ENCODE peak calls at places on chromosomes 4 and X, in nine cellular contexts. S, X, M, Y, V, I, K, L and J are unnamed samples.

GRCh38 chrX:15404712-15405111 is 20.5 kb upstream of the VEGFD start:
- DNase-seq in M (no peak), L (no peak), Y (no peak), K (no peak), X (no peak), V (no peak), I (peak; percentile 49), S (no peak), J (no peak)

GRCh38 chr4:54004463-54004862 is 59.9 kb downstream of the CHIC2 start:
- DNase-seq in K (no peak), M (no peak), Y (no peak), S (no peak), V (no peak), X (no peak), L (no peak), I (no peak), J (no peak)

GRCh38 chr4:85024671-85025070 is 58.2 kb upstream of the WDFY3 start:
- DNase-seq in K (no peak), Y (no peak), S (no peak), X (no peak), M (no peak), V (no peak), L (no peak), I (no peak), J (no peak)

GRCh38 chrX:68307767-68308166 is 125.5 kb downstream of the OPHN1 start:
- DNase-seq in L (no peak), V (no peak), Y (no peak), I (no peak), X (peak; percentile 33), M (no peak), K (no peak), S (no peak), J (no peak)

GRCh38 chr4:151276787-151277557 is at the start of gene PRSS48:
- DNase-seq in S (peak; percentile 57), K (no peak), M (peak; percentile 11), X (peak; percentile 47), Y (peak; percentile 73), L (no peak), I (peak; percentile 71), V (peak; percentile 67), J (peak; percentile 53)

GRCh38 chr4:48069026-48069425 is 52.5 kb downstream of the NIPAL1 start:
- DNase-seq in K (no peak), X (no peak), L (no peak), V (no peak), Y (no peak), S (no peak), M (no peak), I (no peak), J (no peak)

GRCh38 chrX:12789976-12790375 is 1.2 kb upstream of the PRPS2 start:
- DNase-seq in X (no peak), S (no peak), I (no peak), V (no peak), Y (no peak), K (no peak), M (no peak), L (no peak), J (no peak)

GRCh38 chr4:24210332-24210902 is 320.6 kb upstream of the PPARGC1A start:
- DNase-seq in X (peak; percentile 85), K (no peak), Y (no peak), L (no peak), V (no peak), I (peak; percentile 69), M (no peak), S (peak; percentile 60), J (no peak)

GRCh38 chrX:130539721-130540321 is 138.0 kb downstream of the RBMX2 start:
- DNase-seq in M (peak; percentile 44), X (peak; percentile 35), V (peak; percentile 55), I (peak; percentile 46), S (peak; percentile 51), L (no peak), K (no peak), Y (no peak), J (peak; percentile 52)

GRCh38 chrX:120768681-120769080 is 107.0 kb downstream of the CT47B1 start:
- DNase-seq in V (no peak), Y (no peak), S (no peak), I (no peak), M (no peak), L (no peak), X (peak; percentile 7), K (no peak), J (no peak)

GRCh38 chr4:98950925-98951324 is 22.0 kb upstream of the EIF4E start:
- DNase-seq in Y (no peak), I (no peak), S (no peak), K (no peak), V (no peak), M (no peak), X (no peak), L (no peak), J (no peak)

GRCh38 chrX:69077895-69078455 is 87.3 kb downstream of the PJA1 start:
- DNase-seq in X (no peak), M (no peak), V (no peak), L (no peak), S (no peak), Y (no peak), I (no peak), K (no peak), J (no peak)

GRCh38 chr4:115090483-115091075 is 22.8 kb downstream of the NDST4 start:
- DNase-seq in M (peak; percentile 1), Y (no peak), S (no peak), K (peak; percentile 10), L (no peak), V (no peak), I (no peak), X (no peak), J (peak; percentile 8)

GRCh38 chrX:107766470-107767140 is 9.0 kb downstream of the TSC22D3 start:
- DNase-seq in I (peak; percentile 69), Y (no peak), L (no peak), X (no peak), V (no peak), K (no peak), M (no peak), S (no peak), J (no peak)

GRCh38 chr4:182306792-182307507 is 63.7 kb downstream of the TENM3 start:
- DNase-seq in S (no peak), M (no peak), V (no peak), K (no peak), X (no peak), I (no peak), Y (no peak), L (no peak), J (no peak)

GRCh38 chrX:23333842-23334535 is 660 bp upstream of the PTCHD1 start:
- DNase-seq in M (no peak), L (no peak), V (no peak), I (no peak), S (no peak), K (no peak), X (no peak), Y (no peak), J (no peak)

GRCh38 chr4:158161561-158162354 is 11.1 kb downstream of the GASK1B start:
- DNase-seq in V (no peak), X (peak; percentile 96), L (no peak), M (no peak), I (no peak), Y (no peak), K (no peak), S (no peak), J (no peak)

GRCh38 chrX:139933904-139934303 is 1.1 kb upstream of the ATP11C start:
- DNase-seq in Y (no peak), X (no peak), K (no peak), M (no peak), L (no peak), S (no peak), I (no peak), V (no peak), J (no peak)

GRCh38 chr4:164438321-164438720 is 315.6 kb upstream of the SMIM31 start:
- DNase-seq in Y (no peak), X (peak; percentile 79), L (no peak), M (no peak), S (no peak), I (no peak), K (no peak), V (no peak), J (no peak)

GRCh38 chr4:83093060-83093640 is 21.4 kb downstream of the PLAC8 start:
- DNase-seq in K (no peak), M (no peak), I (no peak), Y (no peak), X (no peak), V (no peak), S (no peak), L (no peak), J (no peak)

GRCh38 chrX:138875472-138875871 is 164.0 kb upstream of the FGF13 start:
- DNase-seq in M (no peak), I (no peak), L (no peak), S (no peak), X (no peak), Y (no peak), V (no peak), K (no peak), J (no peak)

GRCh38 chrX:1093112-1093511 is 119.3 kb downstream of the CRLF2 start:
- DNase-seq in S (no peak), Y (no peak), X (no peak), L (peak; percentile 31), K (no peak), V (peak; percentile 59), I (no peak), M (no peak), J (no peak)

GRCh38 chr4:67158669-67159068 is 386.6 kb downstream of the CENPC start:
- DNase-seq in I (no peak), K (no peak), Y (no peak), M (no peak), X (no peak), S (no peak), V (no peak), L (no peak), J (no peak)

GRCh38 chrX:154485150-154486051 is 1.0 kb downstream of the UBL4A start:
- DNase-seq in L (no peak), M (no peak), V (no peak), I (no peak), Y (no peak), K (no peak), X (no peak), S (no peak), J (no peak)

GRCh38 chr4:70838972-70839536 is 636 bp downstream of the GRSF1 start:
- DNase-seq in I (peak; percentile 75), L (peak; percentile 56), K (no peak), V (peak; percentile 80), X (peak; percentile 39), S (peak; percentile 84), M (peak; percentile 79), Y (peak; percentile 57), J (peak; percentile 82)